ENCODE peak calls at places on chromosomes 4 and X, in six cellular contexts. One of them, this sample, is unnamed.
A peak's percentile ranks its signal among the peaks of the same experiment; 100 is the strongest.

GRCh38 chr4:52575406-52575805 is 83.7 kb downstream of the USP46 start:
- DNase-seq in heart right ventricle: no peak
- DNase-seq in iris pigment epithelial cell: no peak
- DNase-seq in M059J: no peak
- DNase-seq in LNCaP clone FGC: no peak
- DNase-seq in cardiac fibroblast: no peak
- DNase-seq in this sample: no peak

GRCh38 chr4:12692815-12693214 is 791.3 kb downstream of the RAB28 start:
- DNase-seq in M059J: no peak
- DNase-seq in heart right ventricle: no peak
- DNase-seq in cardiac fibroblast: peak; percentile 46
- DNase-seq in iris pigment epithelial cell: no peak
- DNase-seq in LNCaP clone FGC: no peak
- DNase-seq in this sample: no peak

GRCh38 chr4:151801547-151802516 is 41.0 kb upstream of the GATB start:
- DNase-seq in M059J: peak; percentile 74
- DNase-seq in heart right ventricle: no peak
- DNase-seq in cardiac fibroblast: peak; percentile 53
- DNase-seq in iris pigment epithelial cell: peak; percentile 48
- DNase-seq in LNCaP clone FGC: peak; percentile 11
- DNase-seq in this sample: peak; percentile 77

GRCh38 chrX:139126493-139126892 is 404.0 kb upstream of the F9 start:
- DNase-seq in M059J: peak; percentile 67
- DNase-seq in cardiac fibroblast: no peak
- DNase-seq in LNCaP clone FGC: peak; percentile 51
- DNase-seq in heart right ventricle: no peak
- DNase-seq in iris pigment epithelial cell: peak; percentile 4
- DNase-seq in this sample: no peak

GRCh38 chr4:144645102-144645469 is 870 bp upstream of the HHIP start:
- DNase-seq in cardiac fibroblast: peak; percentile 31
- DNase-seq in M059J: no peak
- DNase-seq in iris pigment epithelial cell: no peak
- DNase-seq in LNCaP clone FGC: no peak
- DNase-seq in heart right ventricle: peak; percentile 11
- DNase-seq in this sample: no peak

GRCh38 chr4:93186846-93187245 is 641.7 kb upstream of the ATOH1 start:
- DNase-seq in LNCaP clone FGC: no peak
- DNase-seq in heart right ventricle: no peak
- DNase-seq in M059J: no peak
- DNase-seq in cardiac fibroblast: no peak
- DNase-seq in iris pigment epithelial cell: no peak
- DNase-seq in this sample: no peak

GRCh38 chr4:174154455-174154854 is 129.0 kb downstream of the FBXO8 start:
- DNase-seq in iris pigment epithelial cell: peak; percentile 87
- DNase-seq in heart right ventricle: no peak
- DNase-seq in LNCaP clone FGC: no peak
- DNase-seq in M059J: peak; percentile 63
- DNase-seq in cardiac fibroblast: peak; percentile 70
- DNase-seq in this sample: no peak

GRCh38 chrX:57674861-57675260 is 5.2 kb downstream of the NLRP2B start:
- DNase-seq in heart right ventricle: no peak
- DNase-seq in M059J: no peak
- DNase-seq in LNCaP clone FGC: no peak
- DNase-seq in iris pigment epithelial cell: no peak
- DNase-seq in cardiac fibroblast: no peak
- DNase-seq in this sample: no peak

GRCh38 chrX:132426695-132427281 is 62.0 kb downstream of the MBNL3 start:
- DNase-seq in iris pigment epithelial cell: peak; percentile 70
- DNase-seq in heart right ventricle: no peak
- DNase-seq in cardiac fibroblast: peak; percentile 64
- DNase-seq in M059J: peak; percentile 66
- DNase-seq in LNCaP clone FGC: no peak
- DNase-seq in this sample: no peak

GRCh38 chr4:40178672-40179071 is 18.2 kb upstream of the RHOH start:
- DNase-seq in heart right ventricle: no peak
- DNase-seq in LNCaP clone FGC: no peak
- DNase-seq in M059J: no peak
- DNase-seq in cardiac fibroblast: no peak
- DNase-seq in iris pigment epithelial cell: no peak
- DNase-seq in this sample: no peak

GRCh38 chr4:184472540-184473264 is 1.6 kb downstream of the IRF2 start:
- DNase-seq in LNCaP clone FGC: no peak
- DNase-seq in iris pigment epithelial cell: peak; percentile 65
- DNase-seq in M059J: peak; percentile 69
- DNase-seq in heart right ventricle: peak; percentile 87
- DNase-seq in cardiac fibroblast: peak; percentile 77
- DNase-seq in this sample: peak; percentile 82

GRCh38 chr4:8831221-8832129 is 40.2 kb downstream of the HMX1 start:
- DNase-seq in cardiac fibroblast: no peak
- DNase-seq in LNCaP clone FGC: no peak
- DNase-seq in iris pigment epithelial cell: no peak
- DNase-seq in M059J: no peak
- DNase-seq in heart right ventricle: no peak
- DNase-seq in this sample: no peak

GRCh38 chrX:2690856-2691542 is at the start of gene CD99:
- DNase-seq in heart right ventricle: peak; percentile 96
- DNase-seq in LNCaP clone FGC: no peak
- DNase-seq in M059J: peak; percentile 76
- DNase-seq in cardiac fibroblast: peak; percentile 95
- DNase-seq in iris pigment epithelial cell: peak; percentile 85
- DNase-seq in this sample: peak; percentile 69

GRCh38 chrX:121179972-121180371 is 132.6 kb downstream of the GLUD2 start:
- DNase-seq in M059J: no peak
- DNase-seq in heart right ventricle: no peak
- DNase-seq in iris pigment epithelial cell: no peak
- DNase-seq in LNCaP clone FGC: no peak
- DNase-seq in cardiac fibroblast: no peak
- DNase-seq in this sample: no peak

GRCh38 chrX:7828594-7828993 is 14.4 kb upstream of the VCX start:
- DNase-seq in LNCaP clone FGC: no peak
- DNase-seq in heart right ventricle: no peak
- DNase-seq in iris pigment epithelial cell: no peak
- DNase-seq in M059J: no peak
- DNase-seq in cardiac fibroblast: no peak
- DNase-seq in this sample: no peak

GRCh38 chrX:54357414-54358377 is at the start of gene WNK3:
- DNase-seq in heart right ventricle: peak; percentile 74
- DNase-seq in cardiac fibroblast: peak; percentile 83
- DNase-seq in iris pigment epithelial cell: peak; percentile 72
- DNase-seq in LNCaP clone FGC: peak; percentile 34
- DNase-seq in M059J: peak; percentile 88
- DNase-seq in this sample: peak; percentile 2

GRCh38 chr4:119665718-119666117 is 37.1 kb upstream of the PDE5A start:
- DNase-seq in heart right ventricle: no peak
- DNase-seq in LNCaP clone FGC: no peak
- DNase-seq in iris pigment epithelial cell: no peak
- DNase-seq in cardiac fibroblast: no peak
- DNase-seq in M059J: no peak
- DNase-seq in this sample: no peak

GRCh38 chrX:132853040-132853439 is 105.4 kb downstream of the HS6ST2 start:
- DNase-seq in LNCaP clone FGC: no peak
- DNase-seq in iris pigment epithelial cell: peak; percentile 60
- DNase-seq in M059J: peak; percentile 32
- DNase-seq in heart right ventricle: no peak
- DNase-seq in cardiac fibroblast: peak; percentile 44
- DNase-seq in this sample: no peak

GRCh38 chrX:102985182-102985581 is 48.1 kb downstream of the RAB40AL start:
- DNase-seq in M059J: peak; percentile 82
- DNase-seq in LNCaP clone FGC: no peak
- DNase-seq in iris pigment epithelial cell: no peak
- DNase-seq in heart right ventricle: no peak
- DNase-seq in cardiac fibroblast: no peak
- DNase-seq in this sample: no peak

GRCh38 chr4:16289872-16290554 is 63.7 kb upstream of the TAPT1 start:
- DNase-seq in cardiac fibroblast: peak; percentile 60
- DNase-seq in heart right ventricle: no peak
- DNase-seq in M059J: peak; percentile 44
- DNase-seq in LNCaP clone FGC: peak; percentile 2
- DNase-seq in iris pigment epithelial cell: peak; percentile 39
- DNase-seq in this sample: no peak

GRCh38 chrX:51376672-51377071 is 44.0 kb downstream of the NUDT10 start:
- DNase-seq in iris pigment epithelial cell: no peak
- DNase-seq in cardiac fibroblast: no peak
- DNase-seq in LNCaP clone FGC: no peak
- DNase-seq in M059J: no peak
- DNase-seq in heart right ventricle: no peak
- DNase-seq in this sample: no peak

GRCh38 chr4:61152433-61152832 is 47.7 kb upstream of the ADGRL3 start:
- DNase-seq in LNCaP clone FGC: no peak
- DNase-seq in cardiac fibroblast: no peak
- DNase-seq in M059J: no peak
- DNase-seq in heart right ventricle: no peak
- DNase-seq in iris pigment epithelial cell: no peak
- DNase-seq in this sample: no peak

GRCh38 chrX:32443841-32444240 is 767.5 kb downstream of the DMD start:
- DNase-seq in iris pigment epithelial cell: no peak
- DNase-seq in LNCaP clone FGC: no peak
- DNase-seq in cardiac fibroblast: no peak
- DNase-seq in M059J: no peak
- DNase-seq in heart right ventricle: no peak
- DNase-seq in this sample: no peak